ENCODE peak calls at places on chromosomes 3 and 15, in seven cellular contexts. E, L, G, U, F, V and Y are unnamed samples.

GRCh38 chr3:134487406-134487805 is 1.5 kb downstream of the CEP63 start:
- DNase-seq in E (no peak), L (no peak), G (no peak), U (no peak), F (no peak), V (no peak), Y (no peak)

GRCh38 chr3:154552338-154552737 is 122.3 kb upstream of the GPR149 start:
- DNase-seq in E (no peak), L (no peak), G (no peak), U (no peak), F (no peak), V (no peak), Y (no peak)

GRCh38 chr15:65049418-65049840 is 4.2 kb downstream of the SLC51B start:
- DNase-seq in E (peak), L (peak), G (peak), U (peak), F (peak), V (peak), Y (peak)

GRCh38 chr3:100289339-100289738 is 28.5 kb downstream of the TBC1D23 start:
- DNase-seq in E (no peak), L (no peak), G (no peak), U (no peak), F (peak), V (no peak), Y (no peak)

GRCh38 chr3:123069021-123069381 is 2.2 kb downstream of the PDIA5 start:
- DNase-seq in E (no peak), L (no peak), G (no peak), U (peak), F (no peak), V (no peak), Y (no peak)

GRCh38 chr3:15630646-15631350 is 29.3 kb downstream of the BTD start:
- DNase-seq in E (no peak), L (no peak), G (no peak), U (no peak), F (peak), V (no peak), Y (no peak)

GRCh38 chr3:72797773-72798543 is 50.3 kb downstream of the SHQ1 start:
- DNase-seq in E (no peak), L (no peak), G (no peak), U (no peak), F (peak), V (no peak), Y (no peak)

GRCh38 chr3:154129625-154130024 is 8.4 kb downstream of the ARHGEF26 start:
- DNase-seq in E (no peak), L (no peak), G (no peak), U (no peak), F (no peak), V (no peak), Y (no peak)

GRCh38 chr3:48406443-48407431 is 23.1 kb downstream of the PLXNB1 start:
- DNase-seq in E (no peak), L (no peak), G (no peak), U (no peak), F (no peak), V (no peak), Y (no peak)

GRCh38 chr3:29313074-29313473 is 32.2 kb downstream of the RBMS3 start:
- DNase-seq in E (no peak), L (no peak), G (no peak), U (no peak), F (peak), V (no peak), Y (peak)

GRCh38 chr3:134931045-134931775 is 136.2 kb downstream of the EPHB1 start:
- DNase-seq in E (no peak), L (no peak), G (no peak), U (peak), F (no peak), V (no peak), Y (no peak)

GRCh38 chr3:107217161-107217560 is 160.1 kb upstream of the CCDC54 start:
- DNase-seq in E (no peak), L (no peak), G (no peak), U (no peak), F (peak), V (peak), Y (peak)

GRCh38 chr3:120448707-120449650 is 1.8 kb downstream of the FSTL1 start:
- DNase-seq in E (no peak), L (no peak), G (peak), U (peak), F (peak), V (peak), Y (no peak)

GRCh38 chr3:122978569-122978968 is 49.0 kb downstream of the SEMA5B start:
- DNase-seq in E (no peak), L (no peak), G (no peak), U (no peak), F (no peak), V (no peak), Y (no peak)

GRCh38 chr3:194225988-194226663 is 90.2 kb downstream of the HES1 start:
- DNase-seq in E (no peak), L (no peak), G (no peak), U (peak), F (no peak), V (no peak), Y (no peak)

GRCh38 chr15:33242669-33243191 is 48.2 kb upstream of the FMN1 start:
- DNase-seq in E (no peak), L (no peak), G (no peak), U (peak), F (peak), V (peak), Y (no peak)

GRCh38 chr3:159077860-159078259 is 276.0 kb downstream of the MFSD1 start:
- DNase-seq in E (no peak), L (no peak), G (no peak), U (no peak), F (peak), V (no peak), Y (peak)

GRCh38 chr3:151673974-151674373 is 59.8 kb upstream of the AADACL2 start:
- DNase-seq in E (no peak), L (no peak), G (no peak), U (no peak), F (peak), V (no peak), Y (no peak)

GRCh38 chr15:25509697-25510096 is 70.9 kb upstream of the UBE3A start:
- DNase-seq in E (no peak), L (no peak), G (no peak), U (no peak), F (no peak), V (no peak), Y (no peak)

GRCh38 chr15:25512957-25513356 is 74.1 kb upstream of the UBE3A start:
- DNase-seq in E (no peak), L (no peak), G (no peak), U (no peak), F (no peak), V (no peak), Y (no peak)

GRCh38 chr15:25510146-25510545 is 71.3 kb upstream of the UBE3A start:
- DNase-seq in E (no peak), L (no peak), G (no peak), U (no peak), F (no peak), V (no peak), Y (no peak)

GRCh38 chr15:25515633-25516032 is 76.8 kb upstream of the UBE3A start:
- DNase-seq in E (no peak), L (no peak), G (no peak), U (no peak), F (no peak), V (no peak), Y (no peak)

DNA sequence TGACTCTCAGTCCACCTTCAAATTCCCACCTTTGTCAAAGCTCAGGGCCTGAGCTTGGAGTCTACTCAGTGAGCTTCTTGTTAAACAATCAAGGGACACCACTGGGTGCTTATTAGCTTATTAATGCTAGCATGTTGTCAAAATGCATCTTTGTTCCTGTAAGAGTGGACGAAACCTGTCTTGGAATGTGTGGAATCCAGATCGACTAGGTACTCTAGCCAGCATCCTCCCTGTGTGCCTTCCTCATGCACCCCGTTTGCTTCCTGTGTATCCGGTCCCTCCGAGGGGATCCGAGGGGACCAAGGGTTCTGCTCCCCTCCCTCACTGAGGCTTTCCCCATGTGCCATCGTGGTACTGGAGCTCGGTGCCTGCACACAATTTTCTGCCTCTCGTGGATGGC is 75.7 kb upstream of the UBE3A start:
- DNase-seq in E (no peak), L (no peak), G (no peak), U (no peak), F (no peak), V (no peak), Y (no peak)
- TF ChIP-seq CTCF in E (no peak), L (no peak), G (no peak), U (no peak), F (no peak), V (no peak), Y (no peak)

DNA sequence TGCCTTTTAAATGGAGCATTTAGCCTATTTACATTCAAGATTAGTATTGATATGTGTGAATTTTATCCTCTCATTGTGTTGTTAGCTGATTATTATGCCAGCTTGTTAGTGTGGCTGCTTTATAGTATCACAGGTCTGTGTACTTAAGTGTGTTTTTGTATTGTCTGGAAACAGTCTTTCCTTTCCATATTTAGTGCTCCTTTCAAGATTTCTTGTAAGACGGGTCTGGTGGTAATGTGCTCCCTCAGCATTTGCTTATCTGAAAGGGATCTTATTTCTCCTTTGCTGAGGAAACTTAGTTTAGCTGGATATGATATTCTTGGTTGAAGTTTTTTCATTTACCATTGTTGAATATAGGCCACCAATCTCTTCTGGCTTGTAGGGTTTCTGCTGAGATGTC is 549.0 kb downstream of the EPHA3 start:
- DNase-seq in E (no peak), L (no peak), G (no peak), U (no peak), F (no peak), V (no peak), Y (no peak)
- TF ChIP-seq CTCF in E (no peak), L (no peak), G (no peak), U (no peak), F (no peak), V (no peak), Y (no peak)

GRCh38 chr15:40506964-40507571 is 36.3 kb downstream of the CHST14 start:
- DNase-seq in E (peak), L (peak), G (peak), U (peak), F (peak), V (peak), Y (peak)
- TF ChIP-seq CTCF in E (no peak), L (peak), G (peak), U (peak), F (peak), V (peak), Y (peak)

GRCh38 chr3:9198805-9199386 is 50.5 kb downstream of the SRGAP3 start:
- DNase-seq in E (no peak), L (no peak), G (no peak), U (no peak), F (no peak), V (no peak), Y (no peak)

GRCh38 chr3:9203317-9203716 is 46.1 kb downstream of the SRGAP3 start:
- DNase-seq in E (no peak), L (no peak), G (no peak), U (no peak), F (no peak), V (no peak), Y (no peak)

GRCh38 chr3:9202546-9202945 is 46.9 kb downstream of the SRGAP3 start:
- DNase-seq in E (no peak), L (no peak), G (no peak), U (no peak), F (no peak), V (no peak), Y (no peak)

GRCh38 chr3:9201895-9202294 is 47.6 kb downstream of the SRGAP3 start:
- DNase-seq in E (no peak), L (peak), G (no peak), U (no peak), F (no peak), V (no peak), Y (no peak)

GRCh38 chr3:9201278-9201677 is 48.2 kb downstream of the SRGAP3 start:
- DNase-seq in E (peak), L (no peak), G (no peak), U (no peak), F (no peak), V (no peak), Y (no peak)
- TF ChIP-seq CTCF in E (no peak), L (no peak), G (no peak), U (no peak), F (no peak), V (no peak), Y (peak)

GRCh38 chr15:61871926-61872522 is 188.2 kb downstream of the VPS13C start:
- DNase-seq in E (no peak), L (no peak), G (no peak), U (no peak), F (peak), V (no peak), Y (no peak)
- TF ChIP-seq CTCF in E (no peak), L (peak), G (peak), U (peak), F (peak), V (peak), Y (peak)

DNA sequence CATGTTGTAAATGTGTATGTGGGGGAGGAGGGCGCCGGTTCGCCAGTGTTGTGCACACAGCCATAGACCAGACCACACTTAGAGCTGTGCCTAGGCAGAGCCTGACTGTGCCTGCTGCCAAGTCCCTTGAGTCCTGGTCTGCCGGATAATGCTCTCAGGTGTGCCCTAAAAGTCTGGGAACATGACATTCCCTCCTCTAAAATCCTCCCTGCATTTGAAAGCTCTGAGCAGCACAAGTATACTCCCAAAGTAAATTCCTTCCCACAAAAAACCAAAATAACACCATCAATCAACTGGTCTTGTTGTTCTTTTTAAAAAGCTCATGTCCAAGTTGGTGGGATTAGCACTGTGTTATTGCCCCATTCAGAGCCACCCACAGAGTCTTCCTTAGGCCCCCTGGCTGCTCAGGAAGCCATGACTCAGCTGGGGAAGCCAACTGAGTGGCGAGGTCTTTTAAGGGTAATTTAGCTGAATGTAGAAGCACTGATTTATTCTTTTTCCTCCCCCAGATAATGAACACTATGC is 147.8 kb upstream of the MCTP2 start:
- DNase-seq in E (no peak), L (no peak), G (no peak), U (no peak), F (peak), V (no peak), Y (no peak)
- TF ChIP-seq CTCF in E (no peak), L (no peak), G (no peak), U (no peak), F (no peak), V (no peak), Y (no peak)